ENCODE peak calls at places on chromosomes 4 and X, in nine cellular contexts. S is A549; X is AG10803; L is cardiac fibroblast; C is CD4-positive, alpha-beta T cell; K is nephron progenitor cell; B is GM20000; Q is fibroblast of lung; P is transverse colon. N is an unnamed sample.

GRCh38 chr4:1836650-1837049 is 19.3 kb downstream of the LETM1 start:
- DNase-seq in P (no peak), B (no peak), C (no peak), S (no peak), Q (no peak), K (no peak), L (no peak), X (no peak), N (no peak)

GRCh38 chrX:119885554-119886428 is 9.9 kb upstream of the AKAP14 start:
- DNase-seq in L (peak), X (no peak), Q (peak), S (no peak), B (no peak), P (no peak), K (no peak), C (no peak), N (no peak)

GRCh38 chr4:148998719-148999118 is 556.5 kb upstream of the NR3C2 start:
- DNase-seq in X (peak), S (no peak), Q (peak), K (no peak), B (no peak), C (no peak), P (no peak), L (peak), N (peak)

GRCh38 chr4:170109586-170110289 is 20.0 kb upstream of the AADAT start:
- DNase-seq in P (no peak), C (no peak), Q (no peak), S (no peak), B (no peak), L (peak), K (no peak), X (peak), N (no peak)

GRCh38 chr4:89482248-89482647 is 174.6 kb upstream of the GPRIN3 start:
- DNase-seq in Q (peak), L (peak), S (peak), P (no peak), K (no peak), C (no peak), X (peak), B (peak), N (no peak)

GRCh38 chr4:88027611-88028608 is 20.5 kb downstream of the PKD2 start:
- DNase-seq in B (no peak), Q (peak), X (peak), K (no peak), S (no peak), L (peak), C (no peak), P (no peak), N (no peak)

GRCh38 chr4:64539234-64539849 is 130.1 kb upstream of the TECRL start:
- DNase-seq in L (peak), B (peak), X (peak), K (peak), P (peak), Q (peak), S (peak), C (no peak), N (peak)

GRCh38 chr4:153333874-153334273 is 10.6 kb upstream of the MND1 start:
- DNase-seq in B (no peak), K (no peak), X (no peak), C (no peak), S (no peak), L (no peak), P (no peak), Q (no peak), N (no peak)

GRCh38 chrX:13085533-13085932 is 41.1 kb upstream of the FAM9C start:
- DNase-seq in X (no peak), L (no peak), Q (no peak), P (no peak), B (no peak), K (no peak), S (no peak), C (peak), N (no peak)

GRCh38 chr4:144174401-144175067 is 34.0 kb upstream of the GYPA start:
- DNase-seq in K (no peak), B (peak), C (no peak), L (peak), X (peak), P (no peak), S (peak), Q (peak), N (peak)

GRCh38 chrX:81280148-81280547 is 78.2 kb downstream of the SH3BGRL start:
- DNase-seq in S (no peak), K (no peak), P (no peak), L (no peak), C (no peak), Q (peak), B (no peak), X (no peak), N (peak)
- TF ChIP-seq CTCF in S (no peak), K (no peak), P (no peak), L (no peak), C (no peak), Q (no peak), B (no peak), X (no peak), N (peak)

GRCh38 chrX:10064736-10065135 is 92.0 kb upstream of the CLCN4 start:
- DNase-seq in P (no peak), S (no peak), Q (no peak), B (no peak), X (no peak), L (no peak), C (no peak), K (no peak), N (no peak)

GRCh38 chrX:10062352-10062751 is 94.4 kb upstream of the CLCN4 start:
- DNase-seq in B (peak), Q (no peak), C (no peak), L (no peak), P (no peak), K (no peak), S (no peak), X (no peak), N (no peak)

DNA sequence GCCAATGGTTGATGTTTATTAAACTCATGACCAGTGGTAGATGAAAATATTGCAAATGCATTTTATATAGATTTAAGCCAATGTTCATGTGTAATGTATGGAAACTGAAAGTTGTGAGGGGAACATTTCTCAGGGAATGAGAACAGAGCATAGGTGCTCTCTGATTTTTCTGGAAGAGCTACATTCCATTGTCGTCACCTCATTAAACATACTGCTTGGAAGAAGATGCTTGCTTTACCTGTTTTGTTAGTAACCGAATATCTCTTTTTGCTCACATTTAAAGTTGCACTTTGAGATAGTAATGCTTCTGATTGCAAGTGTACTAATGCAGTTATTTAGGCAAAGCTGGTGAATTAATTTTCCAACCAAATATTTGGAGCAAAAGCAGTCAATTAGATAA is 93.8 kb upstream of the CLCN4 start:
- DNase-seq in L (no peak), X (no peak), K (no peak), Q (no peak), C (no peak), B (no peak), S (no peak), P (no peak), N (no peak)
- TF ChIP-seq CTCF in L (no peak), X (no peak), K (no peak), Q (no peak), C (no peak), B (no peak), S (no peak), P (no peak), N (no peak)

GRCh38 chr4:181582595-181582994 is 660.6 kb upstream of the TENM3 start:
- DNase-seq in X (no peak), P (no peak), Q (no peak), C (no peak), B (no peak), S (no peak), L (no peak), K (no peak), N (no peak)
- TF ChIP-seq CTCF in X (no peak), P (no peak), Q (no peak), C (no peak), B (no peak), S (no peak), L (peak), K (no peak), N (peak)

GRCh38 chr4:92045718-92046117 is 258.0 kb upstream of the GRID2 start:
- DNase-seq in Q (no peak), C (no peak), L (no peak), S (no peak), P (no peak), X (no peak), K (no peak), B (no peak), N (no peak)

GRCh38 chr4:92050875-92051274 is 252.9 kb upstream of the GRID2 start:
- DNase-seq in P (no peak), S (no peak), Q (no peak), X (no peak), B (no peak), L (no peak), K (no peak), C (no peak), N (no peak)

DNA sequence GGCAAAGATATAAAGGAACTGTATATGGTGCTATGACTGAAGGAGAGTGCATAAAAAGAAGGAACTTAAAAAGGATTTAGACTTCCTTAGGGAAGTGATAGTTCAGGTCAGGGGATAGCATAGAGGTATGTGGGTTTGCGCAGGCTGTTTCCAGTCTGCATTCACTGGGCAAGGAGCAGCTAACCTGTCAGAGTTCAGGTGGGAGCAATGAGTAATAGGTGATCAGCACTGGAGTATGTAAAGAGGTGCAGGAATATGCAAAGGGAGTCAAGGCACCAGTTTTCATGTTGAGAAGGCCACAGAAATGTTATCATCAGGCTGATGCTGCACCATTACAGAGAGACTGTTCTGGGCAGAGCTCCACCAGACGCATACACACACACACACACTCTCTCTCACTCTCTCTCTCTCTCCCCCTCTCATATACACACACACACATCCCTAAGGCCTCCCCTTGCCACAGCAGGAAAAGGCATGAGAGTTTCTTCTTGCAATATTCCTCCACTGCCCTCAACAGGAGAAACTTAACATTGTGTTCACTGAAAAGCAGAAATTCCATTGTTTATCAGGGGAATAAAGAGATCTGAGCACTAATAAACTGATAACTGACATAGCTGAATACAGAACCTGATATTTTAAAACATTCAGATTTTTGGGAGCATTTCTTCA is 256.4 kb upstream of the GRID2 start:
- DNase-seq in B (no peak), X (no peak), K (no peak), C (no peak), S (no peak), P (no peak), L (peak), Q (peak), N (no peak)
- TF ChIP-seq CTCF in B (no peak), X (no peak), K (no peak), C (no peak), S (no peak), P (no peak), L (no peak), Q (peak), N (no peak)

GRCh38 chr4:79042079-79042674 is 102.9 kb upstream of the PAQR3 start:
- DNase-seq in B (peak), Q (peak), L (peak), C (no peak), X (peak), K (no peak), S (no peak), P (no peak), N (peak)
- TF ChIP-seq CTCF in B (no peak), Q (peak), L (peak), C (no peak), X (peak), K (peak), S (peak), P (peak), N (peak)

DNA sequence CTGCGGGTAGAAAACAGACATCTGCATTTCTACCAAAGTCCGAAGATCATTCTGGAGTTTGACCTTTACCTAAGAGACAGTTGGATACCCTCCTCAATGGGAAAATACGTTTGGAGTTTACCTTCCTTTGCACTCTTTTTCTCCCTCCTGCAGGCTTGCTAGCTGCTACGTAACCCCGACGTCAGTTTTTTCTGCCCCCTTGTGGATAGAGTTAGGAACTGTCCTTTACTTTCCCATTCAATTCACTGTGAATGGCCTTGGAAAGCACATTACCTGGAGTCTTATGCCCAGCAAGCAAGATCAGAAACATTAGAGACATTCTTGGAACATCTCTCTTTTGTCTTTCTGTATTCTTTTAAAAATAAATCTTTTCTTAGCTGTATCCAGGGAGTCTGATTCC is 250.7 kb downstream of the NAP1L3 start:
- DNase-seq in K (peak), X (no peak), Q (peak), L (peak), S (no peak), C (no peak), B (peak), P (no peak), N (peak)
- TF ChIP-seq CTCF in K (peak), X (peak), Q (peak), L (peak), S (peak), C (no peak), B (no peak), P (peak), N (peak)

GRCh38 chrX:20218809-20219505 is 47.8 kb downstream of the RPS6KA3 start:
- DNase-seq in K (no peak), P (no peak), Q (peak), L (peak), C (no peak), S (peak), X (no peak), B (no peak), N (peak)
- TF ChIP-seq CTCF in K (no peak), P (no peak), Q (no peak), L (peak), C (no peak), S (peak), X (no peak), B (no peak), N (no peak)

DNA sequence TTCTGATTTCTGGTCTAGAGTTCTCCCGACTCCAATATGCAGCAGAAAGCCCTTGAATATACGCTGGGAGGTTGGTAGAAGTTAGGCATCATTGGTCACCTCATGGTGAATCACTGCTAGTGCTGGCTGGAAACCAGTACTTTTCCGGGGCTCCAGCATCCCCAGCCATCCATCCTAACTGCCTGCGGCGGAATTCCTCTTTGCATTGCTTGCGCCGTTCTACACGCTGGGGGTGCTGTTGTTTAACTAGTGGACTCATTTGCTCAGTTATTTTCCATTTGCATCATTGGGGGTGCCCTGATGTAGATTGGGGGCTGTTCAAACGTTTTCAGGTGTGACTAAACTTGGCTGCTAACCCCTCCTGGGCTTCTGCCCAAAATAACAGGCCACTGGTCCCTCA is 23.3 kb upstream of the GPR50 start:
- DNase-seq in C (no peak), Q (peak), X (peak), K (peak), P (no peak), B (no peak), L (peak), S (no peak), N (peak)
- TF ChIP-seq CTCF in C (no peak), Q (peak), X (peak), K (peak), P (no peak), B (no peak), L (peak), S (peak), N (no peak)

DNA sequence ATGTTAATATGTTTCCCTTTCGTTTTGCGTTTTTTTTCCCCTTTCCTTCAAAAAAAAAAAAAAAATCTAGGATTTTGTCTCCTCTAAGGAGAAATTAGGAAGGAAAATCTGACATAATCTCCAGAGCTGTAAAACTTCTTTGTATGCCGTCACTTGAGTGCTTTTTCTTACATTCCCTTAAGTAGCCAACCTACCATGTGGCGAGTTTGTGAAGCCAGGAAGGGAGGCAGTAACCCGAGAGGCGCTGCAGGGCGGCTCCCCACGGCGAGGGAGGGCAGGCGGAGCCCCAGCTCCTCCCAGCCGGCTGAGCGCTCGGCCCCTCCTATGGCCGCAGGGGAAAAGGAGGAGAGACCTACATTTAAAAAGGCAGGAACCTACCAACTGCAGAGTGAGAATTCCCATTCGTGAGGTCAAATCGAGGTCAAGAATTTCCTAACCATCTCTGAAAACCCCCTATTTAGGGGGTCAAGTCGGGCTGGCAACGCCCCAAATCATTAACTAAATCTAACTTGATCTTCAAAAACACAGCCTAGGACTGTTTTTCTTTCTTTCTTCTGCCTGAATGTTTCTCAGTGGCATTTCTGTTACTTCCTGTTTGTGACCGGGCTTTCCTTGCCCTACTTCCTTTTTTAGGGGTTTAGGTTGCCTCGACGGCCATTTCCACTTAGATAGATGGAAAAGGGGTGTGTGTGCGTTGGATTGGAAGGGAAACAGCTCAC is 345.1 kb upstream of the KLF3 start:
- DNase-seq in Q (peak), S (peak), B (peak), C (peak), P (peak), L (peak), K (peak), X (peak), N (peak)
- TF ChIP-seq CTCF in Q (no peak), S (no peak), B (no peak), C (no peak), P (peak), L (no peak), K (no peak), X (no peak), N (no peak)

DNA sequence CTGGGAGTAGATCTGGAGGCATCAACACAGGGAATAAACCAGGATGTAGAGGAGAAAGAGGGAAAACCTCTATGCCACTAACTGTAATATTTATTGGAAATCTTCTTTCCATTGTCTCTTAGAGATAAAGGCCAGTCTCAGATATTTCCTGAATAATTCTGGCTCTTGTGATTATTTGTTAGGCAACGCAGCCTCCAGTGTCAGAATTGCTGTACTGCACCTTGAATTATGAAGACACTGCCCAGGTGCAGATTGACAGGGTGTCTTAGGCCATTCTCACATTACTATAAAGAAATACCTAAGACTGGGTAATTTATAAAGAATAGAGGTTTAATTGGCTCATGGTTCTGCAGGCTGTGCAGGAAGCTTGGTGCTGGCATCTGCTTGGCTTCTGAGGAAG is 100.7 kb upstream of the ZDHHC15 start:
- DNase-seq in S (no peak), B (no peak), Q (no peak), L (no peak), X (no peak), P (no peak), C (no peak), K (no peak), N (peak)
- TF ChIP-seq CTCF in S (no peak), B (no peak), Q (no peak), L (no peak), X (no peak), P (no peak), C (no peak), K (peak), N (no peak)